ENCODE peak calls at places on chromosome 3, in seven cellular contexts. O is cardiac muscle cell, B is A549, W is fibroblast of mammary gland, U is HFF-Myc, L is GM12865, E is fibroblast of the aortic adventitia. Z is an unnamed sample.

GRCh38 chr3:177803495-177803894 is 606.2 kb upstream of the TBL1XR1 start:
- DNase-seq in O (no peak), B (no peak), W (no peak), U (no peak), L (no peak), E (no peak), Z (no peak)

GRCh38 chr3:49673715-49674490 is at the start of gene APEH:
- DNase-seq in O (peak; percentile 99), B (peak; percentile 98), W (peak; percentile 95), U (peak; percentile 92), L (peak; percentile 99), E (peak; percentile 97), Z (peak; percentile 98)

GRCh38 chr3:153980252-153980590 is 141.0 kb upstream of the ARHGEF26 start:
- DNase-seq in O (no peak), B (peak; percentile 34), W (no peak), U (no peak), L (no peak), E (no peak), Z (no peak)

GRCh38 chr3:67094769-67095168 is 96.7 kb downstream of the KBTBD8 start:
- DNase-seq in O (peak; percentile 55), B (no peak), W (peak; percentile 14), U (peak; percentile 25), L (no peak), E (peak; percentile 65), Z (no peak)

GRCh38 chr3:70108072-70108471 is 108.5 kb downstream of the SAMMSON start:
- DNase-seq in O (peak; percentile 19), B (peak; percentile 29), W (peak; percentile 12), U (peak; percentile 14), L (peak; percentile 52), E (peak; percentile 10), Z (no peak)

GRCh38 chr3:164477403-164477802 is 600.9 kb downstream of the SI start:
- DNase-seq in O (no peak), B (no peak), W (no peak), U (no peak), L (no peak), E (no peak), Z (no peak)

GRCh38 chr3:33075996-33076395 is 20.9 kb downstream of the GLB1 start:
- DNase-seq in O (peak; percentile 64), B (no peak), W (peak; percentile 19), U (no peak), L (no peak), E (peak; percentile 90), Z (no peak)

GRCh38 chr3:189001559-189001958 is 170.2 kb upstream of the TPRG1 start:
- DNase-seq in O (peak; percentile 65), B (peak; percentile 44), W (peak; percentile 95), U (peak; percentile 42), L (no peak), E (peak; percentile 70), Z (peak; percentile 85)

GRCh38 chr3:123311201-123311600 is 109.5 kb downstream of the SEC22A start:
- DNase-seq in O (no peak), B (no peak), W (no peak), U (no peak), L (no peak), E (no peak), Z (no peak)

GRCh38 chr3:197485143-197485542 is 70.6 kb downstream of the BDH1 start:
- DNase-seq in O (no peak), B (no peak), W (no peak), U (no peak), L (no peak), E (no peak), Z (no peak)

GRCh38 chr3:52245322-52246263 is at the start of gene PPM1M:
- DNase-seq in O (peak; percentile 69), B (peak; percentile 35), W (peak; percentile 21), U (no peak), L (peak; percentile 54), E (peak; percentile 40), Z (peak; percentile 29)

GRCh38 chr3:14360123-14360881 is 42.1 kb upstream of the SLC6A6 start:
- DNase-seq in O (peak; percentile 65), B (no peak), W (no peak), U (no peak), L (no peak), E (no peak), Z (no peak)

GRCh38 chr3:11718582-11719405 is 75.1 kb upstream of the VGLL4 start:
- DNase-seq in O (peak; percentile 64), B (peak; percentile 58), W (peak; percentile 58), U (no peak), L (peak; percentile 40), E (peak; percentile 66), Z (peak; percentile 43)

GRCh38 chr3:93867425-93867824 is 106.3 kb downstream of the PROS1 start:
- DNase-seq in O (no peak), B (no peak), W (no peak), U (no peak), L (no peak), E (no peak), Z (no peak)

GRCh38 chr3:73586628-73587027 is 38.1 kb downstream of the PDZRN3 start:
- DNase-seq in O (no peak), B (no peak), W (no peak), U (no peak), L (no peak), E (no peak), Z (no peak)

DNA sequence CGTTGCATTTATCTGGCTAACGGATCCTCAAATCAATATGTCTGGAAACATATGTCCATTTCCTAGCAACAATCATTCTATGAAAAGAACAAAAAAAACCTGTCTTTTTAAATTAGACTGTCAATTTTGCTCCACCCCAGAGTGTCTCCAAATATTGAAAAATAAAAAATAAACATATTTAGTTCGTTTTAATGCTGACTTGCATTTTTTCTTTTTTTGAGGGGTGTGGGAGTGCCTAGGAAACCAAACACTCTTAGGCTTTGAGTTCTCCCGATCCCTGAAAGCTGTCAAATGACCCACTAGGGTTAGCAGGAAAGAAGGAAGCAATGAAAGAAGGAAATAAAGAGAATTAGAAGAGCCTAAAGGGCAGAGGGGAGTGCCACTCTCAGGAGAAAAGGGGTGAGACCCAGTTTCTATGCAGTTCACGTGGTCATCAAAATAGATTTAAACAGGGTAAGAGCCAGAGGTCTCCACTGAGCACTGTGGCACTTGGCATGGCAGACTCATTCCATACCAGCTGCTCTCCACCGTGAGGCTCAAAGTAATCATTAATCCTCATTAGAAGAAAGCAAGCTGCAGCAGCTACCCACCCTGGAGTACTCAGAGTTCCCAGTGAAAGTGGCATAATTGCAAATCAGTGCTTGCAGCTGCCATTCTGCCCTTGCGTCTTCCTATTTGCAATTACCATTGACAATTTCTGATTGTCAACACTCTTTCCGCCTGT is 32.4 kb downstream of the PDZRN3 start:
- DNase-seq in O (no peak), B (no peak), W (no peak), U (no peak), L (no peak), E (no peak), Z (no peak)
- TF ChIP-seq CTCF in O (no peak), B (no peak), W (no peak), U (no peak), L (no peak), E (no peak), Z (no peak)

GRCh38 chr3:22091329-22091728 is 340.3 kb upstream of the ZNF385D start:
- DNase-seq in O (no peak), B (no peak), W (no peak), U (no peak), L (no peak), E (no peak), Z (no peak)

DNA sequence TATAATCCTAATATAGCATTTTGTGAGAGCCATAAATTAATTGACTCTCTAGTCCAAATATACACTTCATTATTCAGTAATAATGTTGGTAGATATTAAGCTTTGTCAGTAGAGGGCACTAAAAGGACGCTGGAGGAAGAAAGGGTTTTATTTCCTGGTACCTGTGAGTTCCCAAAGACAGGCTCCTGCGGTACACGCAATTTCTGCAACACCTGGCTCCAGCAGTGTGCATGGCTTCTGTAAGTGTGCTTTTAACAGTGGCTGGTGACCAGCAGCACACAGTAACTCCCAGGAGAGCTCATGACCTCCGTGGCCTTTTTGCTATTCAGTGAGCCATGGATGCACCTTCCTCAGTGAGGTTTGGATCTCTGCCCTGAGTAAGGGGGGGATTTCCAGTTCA is 338.3 kb upstream of the ZNF385D start:
- DNase-seq in O (peak; percentile 32), B (peak; percentile 33), W (peak; percentile 35), U (no peak), L (peak; percentile 69), E (peak; percentile 22), Z (no peak)
- TF ChIP-seq CTCF in O (peak; percentile 46), B (peak; percentile 43), W (peak; percentile 54), U (peak; percentile 11), L (peak; percentile 42), E (peak; percentile 38), Z (peak; percentile 59)

GRCh38 chr3:184717608-184717995 is 5.7 kb upstream of the MAGEF1 start:
- DNase-seq in O (no peak), B (no peak), W (no peak), U (no peak), L (no peak), E (no peak), Z (no peak)

GRCh38 chr3:184719709-184720108 is 7.8 kb upstream of the MAGEF1 start:
- DNase-seq in O (no peak), B (no peak), W (no peak), U (no peak), L (no peak), E (no peak), Z (no peak)

GRCh38 chr3:184718431-184718830 is 6.6 kb upstream of the MAGEF1 start:
- DNase-seq in O (no peak), B (no peak), W (no peak), U (no peak), L (no peak), E (no peak), Z (no peak)

GRCh38 chr3:184715943-184716651 is 4.2 kb upstream of the MAGEF1 start:
- DNase-seq in O (peak; percentile 59), B (no peak), W (no peak), U (no peak), L (no peak), E (peak; percentile 77), Z (no peak)

GRCh38 chr3:184716652-184717607 is 5.1 kb upstream of the MAGEF1 start:
- DNase-seq in O (peak; percentile 66), B (no peak), W (peak; percentile 69), U (no peak), L (no peak), E (peak; percentile 53), Z (peak; percentile 45)
- TF ChIP-seq CTCF in O (no peak), B (no peak), W (no peak), U (no peak), L (no peak), E (no peak), Z (no peak)

DNA sequence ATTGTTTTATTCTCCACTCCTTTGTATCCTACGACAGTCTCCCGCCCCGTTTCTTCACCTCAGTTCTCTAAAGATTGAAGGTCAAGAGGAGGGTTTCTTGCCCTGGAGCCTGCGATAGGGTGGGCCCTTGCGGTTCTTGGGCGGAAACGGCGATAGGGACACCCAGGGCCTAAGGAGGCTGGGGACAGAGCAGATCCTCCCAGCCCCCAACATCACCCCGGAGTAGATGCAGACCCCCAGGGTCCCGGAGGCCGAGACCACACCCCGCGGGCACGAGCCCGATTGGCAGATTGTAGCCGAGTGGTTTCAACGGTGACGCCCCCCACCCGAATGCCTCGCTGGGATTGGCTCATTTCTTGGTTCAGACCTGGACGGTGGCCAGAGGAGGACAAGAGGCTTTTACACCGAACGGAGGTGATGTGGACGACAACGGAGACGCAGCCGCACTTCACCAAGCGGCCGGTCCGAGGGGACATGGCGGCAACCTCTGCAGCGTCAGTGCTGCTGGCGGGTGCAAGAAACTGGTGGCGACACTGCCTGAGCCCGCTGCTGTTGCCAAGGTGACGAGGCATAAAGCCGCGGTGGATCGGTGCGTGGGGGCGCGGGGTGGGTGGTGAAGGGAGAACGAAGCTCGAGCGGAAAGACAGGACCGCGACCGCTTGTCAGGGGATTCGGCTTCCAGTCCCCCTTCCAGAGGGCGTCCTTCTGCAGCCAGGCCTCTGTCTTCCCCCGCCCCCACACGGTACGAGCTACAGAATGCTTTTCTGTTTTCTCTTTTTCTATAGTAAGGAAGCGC is 19.0 kb upstream of the MCF2L2 start:
- DNase-seq in O (peak; percentile 89), B (peak; percentile 89), W (peak; percentile 70), U (peak; percentile 33), L (peak; percentile 91), E (peak; percentile 64), Z (peak; percentile 80)
- TF ChIP-seq CTCF in O (no peak), B (no peak), W (no peak), U (no peak), L (no peak), E (no peak), Z (no peak)

Z was measured in HFFc6.